ENCODE peak calls at places on chromosomes 11 and 22, in ten cellular contexts. L is RPMI8226; P is OCI-LY7; F is kidney tubule cell; M is activated T-helper 9 cell treated with anti-CD3 and anti-CD28 coated beads, Interleukin-2, amount 50 U/mL, for 16 hours; S is non-pigmented ciliary epithelial cell; O is stimulated activated CD8-positive, alpha-beta memory T cell treated with anti-CD3 and anti-CD28 coated beads, Interleukin-4, amount 100 ng/mL, for 1 hour; Z is right atrium auricular region; E is neural progenitor cell; A is NCI-H2029 treated with DMSO at 0.1 percent for 48 hours. N is an unnamed sample.

GRCh38 chr22:25193548-25193947 is 6.1 kb upstream of the CRYBB3 start:
- DNase-seq in M (no peak), O (no peak), A (no peak), F (no peak), Z (no peak), L (peak; percentile 28), S (no peak), E (peak; percentile 70), P (peak; percentile 7), N (no peak)

GRCh38 chr22:37340331-37341262 is 58.3 kb downstream of the CYTH4 start:
- DNase-seq in E (peak; percentile 58), M (no peak), S (no peak), F (no peak), L (no peak), O (no peak), A (no peak), Z (no peak), P (no peak), N (no peak)

GRCh38 chr11:45001466-45002165 is 50.9 kb upstream of the TP53I11 start:
- DNase-seq in O (no peak), S (no peak), A (no peak), P (no peak), Z (peak; percentile 7), L (no peak), M (no peak), E (no peak), F (no peak), N (no peak)

GRCh38 chr11:10225553-10225952 is 68.5 kb downstream of the SBF2 start:
- DNase-seq in O (no peak), Z (no peak), F (no peak), P (no peak), E (no peak), L (no peak), A (no peak), M (no peak), S (no peak), N (no peak)

GRCh38 chr11:6824461-6824860 is 21.0 kb upstream of the OR10A5 start:
- DNase-seq in F (no peak), M (no peak), O (no peak), E (no peak), S (no peak), P (no peak), A (no peak), Z (no peak), L (no peak), N (no peak)

GRCh38 chr11:112734207-112734606 is 227.0 kb upstream of the NCAM1 start:
- DNase-seq in Z (no peak), F (peak; percentile 22), E (peak; percentile 76), O (no peak), S (no peak), M (no peak), L (peak; percentile 47), P (no peak), A (no peak), N (no peak)

GRCh38 chr11:86558219-86558618 is 114.2 kb downstream of the ME3 start:
- DNase-seq in O (no peak), M (no peak), Z (no peak), S (no peak), P (no peak), F (no peak), E (no peak), A (no peak), L (no peak), N (no peak)

GRCh38 chr11:22510741-22511140 is 114.9 kb downstream of the FANCF start:
- DNase-seq in Z (no peak), M (no peak), P (no peak), S (no peak), O (no peak), E (no peak), A (no peak), L (no peak), F (peak; percentile 87), N (no peak)

GRCh38 chr11:66720223-66720898 is 8.7 kb downstream of the SPTBN2 start:
- DNase-seq in E (peak; percentile 79), S (peak; percentile 57), F (peak; percentile 93), L (no peak), O (no peak), P (no peak), A (peak; percentile 89), M (no peak), Z (no peak), N (no peak)

GRCh38 chr22:37431811-37432707 is 4.8 kb upstream of the ELFN2 start:
- DNase-seq in S (peak; percentile 97), E (no peak), Z (no peak), F (peak; percentile 100), A (no peak), L (peak; percentile 37), M (peak; percentile 20), P (no peak), O (no peak), N (no peak)

N was measured in SK-N-MC.